ENCODE peak calls at places on chromosomes 7 and 10, in nine cellular contexts. W is activated CD8-positive, alpha-beta memory T cell treated with anti-CD3 and anti-CD28 coated beads, Interleukin-2, amount 50 U/mL, for 48 hours; Y is ecto neural progenitor cell; F is memory B cell; X is nephron progenitor cell; V is HT-29; Z is stimulated activated CD8-positive, alpha-beta memory T cell treated with anti-CD3 and anti-CD28 coated beads, Interleukin-4, amount 100 ng/mL, for 24 hours; Q is MG63; T is stimulated activated CD4-positive, alpha-beta T cell treated with anti-CD3 and anti-CD28 coated beads, TNF-alpha, amount 100 ng/mL, for 48 hours. R is an unnamed sample.

GRCh38 chr10:44853796-44854195 is 57.3 kb upstream of the TMEM72 start:
- DNase-seq in Z (no peak), X (no peak), F (no peak), V (no peak), W (no peak), Q (no peak), Y (no peak), T (no peak), R (no peak)

GRCh38 chr10:43390791-43391190 is 18.2 kb downstream of the HNRNPF start:
- DNase-seq in Y (no peak), X (peak), T (no peak), Z (no peak), V (no peak), W (no peak), Q (no peak), F (no peak), R (no peak)

GRCh38 chr10:77925795-77926565 is 575 bp downstream of the DLG5 start:
- DNase-seq in W (peak), Q (peak), V (peak), T (peak), X (peak), Z (no peak), Y (peak), F (peak), R (no peak)

GRCh38 chr7:151824285-151824950 is 52.5 kb downstream of the PRKAG2 start:
- DNase-seq in Q (no peak), Z (no peak), F (no peak), T (no peak), V (no peak), W (no peak), X (no peak), Y (no peak), R (no peak)

GRCh38 chr10:19651549-19651948 is 164.7 kb upstream of the PLXDC2 start:
- DNase-seq in X (no peak), Q (no peak), V (no peak), W (no peak), Y (no peak), F (no peak), Z (no peak), T (no peak), R (peak)

GRCh38 chr10:133129151-133129853 is 30.7 kb upstream of the KNDC1 start:
- DNase-seq in Q (no peak), Z (no peak), V (no peak), F (no peak), X (no peak), T (no peak), W (no peak), Y (no peak), R (no peak)

GRCh38 chr10:404991-405390 is 269.7 kb downstream of the ZMYND11 start:
- DNase-seq in W (no peak), F (no peak), Z (no peak), V (no peak), Q (no peak), X (no peak), T (no peak), Y (no peak), R (no peak)

GRCh38 chr7:152602962-152603361 is 73.0 kb downstream of the XRCC2 start:
- DNase-seq in V (no peak), W (no peak), F (no peak), Q (no peak), X (no peak), Z (no peak), Y (no peak), T (no peak), R (no peak)

GRCh38 chr7:116576350-116577319 is 51.8 kb downstream of the CAV1 start:
- DNase-seq in Y (no peak), W (no peak), X (no peak), V (no peak), T (no peak), Z (no peak), F (no peak), Q (peak), R (peak)

GRCh38 chr10:77409697-77410471 is 227.7 kb downstream of the KCNMA1 start:
- DNase-seq in W (no peak), T (no peak), Y (no peak), Q (no peak), F (no peak), X (no peak), V (no peak), Z (no peak), R (no peak)

GRCh38 chr10:110747609-110748464 is 103.7 kb downstream of the RBM20 start:
- DNase-seq in V (no peak), Q (no peak), X (no peak), F (no peak), W (no peak), T (no peak), Z (no peak), Y (no peak), R (no peak)

GRCh38 chr10:24466616-24466949 is 257.1 kb downstream of the ARHGAP21 start:
- DNase-seq in T (no peak), Z (no peak), Q (no peak), F (no peak), X (no peak), Y (no peak), W (no peak), V (no peak), R (no peak)

GRCh38 chr10:71789871-71790270 is 16.6 kb upstream of the VSIR start:
- DNase-seq in Z (no peak), Q (no peak), X (no peak), F (no peak), W (no peak), Y (no peak), V (no peak), T (no peak), R (no peak)

GRCh38 chr7:87627634-87627994 is 584 bp upstream of the RUNDC3B start:
- DNase-seq in V (no peak), F (peak), Q (no peak), Y (no peak), T (no peak), Z (no peak), W (no peak), X (peak), R (no peak)

GRCh38 chr10:125162181-125162906 is 2.0 kb upstream of the CTBP2 start:
- DNase-seq in W (peak), X (peak), Q (no peak), T (no peak), Z (no peak), F (no peak), Y (peak), V (peak), R (no peak)

GRCh38 chr10:62916157-62916603 is 100.0 kb upstream of the EGR2 start:
- DNase-seq in Z (no peak), Y (no peak), X (no peak), V (no peak), Q (peak), T (no peak), W (no peak), F (no peak), R (peak)

GRCh38 chr10:68957284-68957615 is 1.3 kb downstream of the DDX21 start:
- DNase-seq in Z (no peak), Y (no peak), X (no peak), W (no peak), T (no peak), Q (no peak), V (no peak), F (no peak), R (no peak)

GRCh38 chr10:11663763-11664555 is 52.5 kb upstream of the USP6NL start:
- DNase-seq in Y (no peak), Q (no peak), V (no peak), Z (no peak), T (no peak), X (no peak), F (no peak), W (no peak), R (no peak)

GRCh38 chr10:79023489-79024162 is 45.1 kb upstream of the ZMIZ1 start:
- DNase-seq in X (no peak), Q (no peak), V (no peak), T (no peak), F (no peak), W (no peak), Y (no peak), Z (no peak), R (no peak)

GRCh38 chr7:116522247-116522646 is 2.6 kb upstream of the CAV1 start:
- DNase-seq in F (no peak), W (no peak), V (peak), T (no peak), Z (no peak), Y (no peak), Q (no peak), X (no peak), R (peak)

GRCh38 chr10:12543589-12543988 is 194.2 kb downstream of the CAMK1D start:
- DNase-seq in Z (no peak), Y (no peak), Q (no peak), F (no peak), X (no peak), W (no peak), T (no peak), V (no peak), R (no peak)

GRCh38 chr10:126242352-126243260 is 145.7 kb downstream of the ADAM12 start:
- DNase-seq in Q (peak), F (no peak), X (no peak), Z (no peak), Y (no peak), W (no peak), T (no peak), V (no peak), R (peak)

GRCh38 chr10:100347568-100348195 is 649 bp downstream of the SCD start:
- DNase-seq in Y (no peak), F (no peak), T (no peak), V (peak), W (no peak), X (peak), Z (no peak), Q (no peak), R (no peak)

GRCh38 chr7:117084286-117084685 is 131.0 kb downstream of the ST7 start:
- DNase-seq in Q (no peak), T (no peak), F (no peak), Z (no peak), W (no peak), V (no peak), Y (no peak), X (no peak), R (peak)

GRCh38 chr10:49599546-49599945 is 10.6 kb upstream of the SLC18A3 start:
- DNase-seq in V (no peak), F (no peak), Z (no peak), X (no peak), T (no peak), Y (peak), W (no peak), Q (no peak), R (no peak)

GRCh38 chr7:149011491-149011890 is 16.8 kb downstream of the PDIA4 start:
- DNase-seq in V (no peak), W (no peak), Y (no peak), F (no peak), Z (no peak), Q (no peak), T (no peak), X (no peak), R (no peak)

GRCh38 chr7:2440608-2441245 is 35.5 kb downstream of the GRIFIN start:
- DNase-seq in Z (no peak), T (no peak), Q (no peak), F (no peak), Y (no peak), V (peak), X (peak), W (no peak), R (peak)

GRCh38 chr10:86579883-86580548 is 58.4 kb upstream of the WAPL start:
- DNase-seq in Q (peak), T (no peak), F (no peak), V (no peak), X (no peak), Y (no peak), W (no peak), Z (no peak), R (no peak)

GRCh38 chr7:31875424-31875823 is 188.4 kb downstream of the PPP1R17 start:
- DNase-seq in F (no peak), Q (no peak), T (no peak), X (no peak), W (no peak), V (no peak), Z (no peak), Y (no peak), R (peak)

GRCh38 chr7:93202594-93203273 is 23.5 kb downstream of the HEPACAM2 start:
- DNase-seq in F (no peak), W (no peak), X (no peak), V (no peak), T (no peak), Y (no peak), Q (no peak), Z (no peak), R (no peak)

GRCh38 chr7:818031-818699 is 14.1 kb upstream of the SUN1 start:
- DNase-seq in X (no peak), Y (no peak), Q (peak), F (no peak), T (no peak), W (no peak), V (peak), Z (no peak), R (peak)

GRCh38 chr7:151700621-151701185 is 176.2 kb downstream of the PRKAG2 start:
- DNase-seq in Q (peak), Y (no peak), V (no peak), F (no peak), X (no peak), W (no peak), Z (no peak), T (no peak), R (no peak)

GRCh38 chr7:151374726-151375125 is 33.1 kb downstream of the NUB1 start:
- DNase-seq in F (no peak), X (no peak), Q (no peak), V (no peak), Y (no peak), Z (no peak), T (no peak), W (no peak), R (no peak)

GRCh38 chr10:50622497-50623298 is 1.1 kb downstream of the SGMS1 start:
- DNase-seq in V (peak), F (peak), T (peak), Q (peak), X (peak), Y (peak), Z (no peak), W (peak), R (peak)

GRCh38 chr10:3077940-3078630 is 10.7 kb downstream of the PFKP start:
- DNase-seq in V (peak), Y (no peak), T (no peak), Q (no peak), F (no peak), X (no peak), Z (no peak), W (no peak), R (no peak)

GRCh38 chr10:110153396-110153795 is 54.0 kb upstream of the MXI1 start:
- DNase-seq in V (no peak), Q (no peak), Z (no peak), T (no peak), Y (no peak), X (no peak), W (no peak), F (no peak), R (no peak)

GRCh38 chr10:124465003-124465776 is 3.6 kb downstream of the LHPP start:
- DNase-seq in V (no peak), Q (no peak), Y (no peak), T (no peak), F (no peak), X (no peak), Z (no peak), W (no peak), R (no peak)

GRCh38 chr7:1325646-1326510 is 93.2 kb downstream of the UNCX start:
- DNase-seq in X (no peak), Z (no peak), T (no peak), Q (no peak), V (no peak), W (no peak), Y (no peak), F (no peak), R (no peak)

GRCh38 chr7:2540133-2540532 is 15.2 kb downstream of the BRAT1 start:
- DNase-seq in X (no peak), T (no peak), Y (no peak), W (no peak), Q (no peak), Z (no peak), F (no peak), V (no peak), R (no peak)

R was measured in foreskin keratinocyte.